ENCODE peak calls at places on chromosomes 4 and X, in seven cellular contexts. J is NB4; L is occipital lobe; E is stomach; X is activated naive CD8-positive, alpha-beta T cell treated with anti-CD3 and anti-CD28 coated beads for 36 hours; A is NCI-H2029; G is KG1. C is an unnamed sample.
A peak's percentile ranks its signal among the peaks of the same experiment; 100 is the strongest.

GRCh38 chr4:38037627-38038026 is 77.4 kb downstream of the PTTG2 start:
- DNase-seq in J (no peak), L (no peak), E (no peak), X (no peak), A (no peak), G (no peak), C (no peak)

GRCh38 chrX:19121898-19122640 is at the start of gene ADGRG2:
- DNase-seq in J (no peak), L (no peak), E (peak; percentile 56), X (no peak), A (no peak), G (no peak), C (no peak)

GRCh38 chr4:154009795-154010194 is 220.9 kb upstream of the SFRP2 start:
- DNase-seq in J (no peak), L (no peak), E (no peak), X (no peak), A (no peak), G (no peak), C (no peak)

GRCh38 chr4:103075894-103076776 is at the start of gene SLC9B2:
- DNase-seq in J (peak; percentile 74), L (peak; percentile 41), E (peak; percentile 59), X (peak; percentile 64), A (peak; percentile 53), G (peak; percentile 68), C (peak; percentile 88)

GRCh38 chr4:4386736-4387392 is at the start of gene NSG1:
- DNase-seq in J (no peak), L (peak; percentile 58), E (no peak), X (peak; percentile 59), A (no peak), G (no peak), C (peak; percentile 4)

GRCh38 chrX:13990126-13990525 is 39.6 kb downstream of the GEMIN8 start:
- DNase-seq in J (no peak), L (peak; percentile 16), E (no peak), X (no peak), A (no peak), G (no peak), C (no peak)

GRCh38 chr4:41509411-41510008 is 28.4 kb upstream of the LIMCH1 start:
- DNase-seq in J (no peak), L (no peak), E (peak; percentile 46), X (no peak), A (peak; percentile 24), G (no peak), C (no peak)

GRCh38 chr4:179872751-179873150 is 2370.5 kb upstream of the TENM3 start:
- DNase-seq in J (no peak), L (no peak), E (no peak), X (no peak), A (no peak), G (no peak), C (no peak)

GRCh38 chrX:112078606-112079005 is 4.0 kb downstream of the TRPC5 start:
- DNase-seq in J (no peak), L (no peak), E (no peak), X (no peak), A (no peak), G (no peak), C (no peak)

C was measured in stimulated activated naive CD4-positive, alpha-beta T cell.